ENCODE peak calls at places on chromosomes 1 and 21, in seven cellular contexts. R is stimulated activated CD8-positive, alpha-beta memory T cell treated with anti-CD3 and anti-CD28 coated beads, Interleukin-4, amount 100 ng/mL, for 1 hour; W is T1000; X is HS-5; K is stimulated activated CD4-positive, alpha-beta T cell treated with anti-CD3 and anti-CD28 coated beads, Interleukin-2, amount 100 ng/mL, for 24 hours; B is neuronal stem cell; V is MV-4-11. T is an unnamed sample.

GRCh38 chr21:45498646-45499000 is 43.6 kb downstream of the SLC19A1 start:
- DNase-seq in X (no peak), R (no peak), K (no peak), B (no peak), W (no peak), V (no peak), T (no peak)

GRCh38 chr1:41672641-41673313 is 188.3 kb upstream of the EDN2 start:
- DNase-seq in V (peak), R (no peak), W (no peak), X (peak), B (no peak), K (no peak), T (no peak)

GRCh38 chr1:152525080-152525641 is 10.9 kb downstream of the CRCT1 start:
- DNase-seq in B (no peak), W (no peak), V (no peak), K (no peak), X (no peak), R (no peak), T (no peak)

GRCh38 chr1:209505044-209505443 is 78.5 kb upstream of the CAMK1G start:
- DNase-seq in K (no peak), V (no peak), X (peak), W (no peak), B (no peak), R (no peak), T (no peak)

GRCh38 chr1:33093004-33093403 is 12.1 kb downstream of the AZIN2 start:
- DNase-seq in K (no peak), X (no peak), R (no peak), B (no peak), V (no peak), W (no peak), T (no peak)

GRCh38 chr1:160374291-160374690 is 7.4 kb downstream of the NHLH1 start:
- DNase-seq in B (no peak), K (no peak), W (no peak), V (no peak), X (no peak), R (no peak), T (no peak)

GRCh38 chr1:145707183-145707867 is at the start of gene PDZK1:
- DNase-seq in V (no peak), X (no peak), R (no peak), K (no peak), W (no peak), B (no peak), T (no peak)

GRCh38 chr21:26148834-26149354 is 21.7 kb downstream of the APP start:
- DNase-seq in K (no peak), W (no peak), X (peak), B (no peak), R (no peak), V (no peak), T (no peak)

GRCh38 chr1:182149411-182149965 is 88.0 kb upstream of the ZNF648 start:
- DNase-seq in X (peak), V (peak), K (no peak), R (no peak), W (no peak), B (no peak), T (peak)

GRCh38 chr21:34073749-34074282 is 438 bp downstream of the MRPS6 start:
- DNase-seq in V (peak), K (peak), B (no peak), W (peak), R (peak), X (no peak), T (peak)

GRCh38 chr1:3981746-3982505 is 81.9 kb upstream of the C1orf174 start:
- DNase-seq in X (no peak), W (no peak), V (peak), K (no peak), R (no peak), B (no peak), T (no peak)